ENCODE peak calls at places on chromosomes 7 and 10, in six cellular contexts. One of them, this sample, is unnamed.

GRCh38 chr7:1900847-1901246 is 230.8 kb downstream of the ELFN1 start:
- DNase-seq in natural killer cell treated with Interleukin-12 subunit alpha and Interleukin-12 subunit beta and Interleukin-15 and Interleukin-18, amount 100 ng/mL, for 72 hours: peak
- DNase-seq in stimulated activated CD4-positive, alpha-beta T cell treated with anti-CD3 and anti-CD28 coated beads, Interleukin-1b, Interleukin-23, amount 100 ng/mL, for 4 hours: no peak
- DNase-seq in coronary artery: no peak
- DNase-seq in activated naive CD4-positive, alpha-beta T cell: no peak
- DNase-seq in mesendoderm: no peak
- DNase-seq in this sample: peak

GRCh38 chr10:32149257-32149955 is 93.2 kb upstream of the KIF5B start:
- DNase-seq in natural killer cell treated with Interleukin-12 subunit alpha and Interleukin-12 subunit beta and Interleukin-15 and Interleukin-18, amount 100 ng/mL, for 72 hours: no peak
- DNase-seq in stimulated activated CD4-positive, alpha-beta T cell treated with anti-CD3 and anti-CD28 coated beads, Interleukin-1b, Interleukin-23, amount 100 ng/mL, for 4 hours: no peak
- DNase-seq in coronary artery: peak
- DNase-seq in activated naive CD4-positive, alpha-beta T cell: no peak
- DNase-seq in mesendoderm: peak
- DNase-seq in this sample: no peak

GRCh38 chr10:113316506-113316905 is 236.3 kb upstream of the HABP2 start:
- DNase-seq in natural killer cell treated with Interleukin-12 subunit alpha and Interleukin-12 subunit beta and Interleukin-15 and Interleukin-18, amount 100 ng/mL, for 72 hours: no peak
- DNase-seq in stimulated activated CD4-positive, alpha-beta T cell treated with anti-CD3 and anti-CD28 coated beads, Interleukin-1b, Interleukin-23, amount 100 ng/mL, for 4 hours: no peak
- DNase-seq in coronary artery: no peak
- DNase-seq in activated naive CD4-positive, alpha-beta T cell: no peak
- DNase-seq in mesendoderm: peak
- DNase-seq in this sample: no peak

GRCh38 chr7:16801111-16801542 is 3.7 kb downstream of the AGR2 start:
- DNase-seq in natural killer cell treated with Interleukin-12 subunit alpha and Interleukin-12 subunit beta and Interleukin-15 and Interleukin-18, amount 100 ng/mL, for 72 hours: no peak
- DNase-seq in stimulated activated CD4-positive, alpha-beta T cell treated with anti-CD3 and anti-CD28 coated beads, Interleukin-1b, Interleukin-23, amount 100 ng/mL, for 4 hours: no peak
- DNase-seq in coronary artery: no peak
- DNase-seq in activated naive CD4-positive, alpha-beta T cell: no peak
- DNase-seq in mesendoderm: peak
- DNase-seq in this sample: no peak

GRCh38 chr10:131424836-131425506 is 113.5 kb upstream of the TCERG1L start:
- DNase-seq in natural killer cell treated with Interleukin-12 subunit alpha and Interleukin-12 subunit beta and Interleukin-15 and Interleukin-18, amount 100 ng/mL, for 72 hours: no peak
- DNase-seq in stimulated activated CD4-positive, alpha-beta T cell treated with anti-CD3 and anti-CD28 coated beads, Interleukin-1b, Interleukin-23, amount 100 ng/mL, for 4 hours: no peak
- DNase-seq in coronary artery: no peak
- DNase-seq in activated naive CD4-positive, alpha-beta T cell: no peak
- DNase-seq in mesendoderm: no peak
- DNase-seq in this sample: no peak

GRCh38 chr7:71925663-71926062 is 486.5 kb downstream of the CALN1 start:
- DNase-seq in natural killer cell treated with Interleukin-12 subunit alpha and Interleukin-12 subunit beta and Interleukin-15 and Interleukin-18, amount 100 ng/mL, for 72 hours: no peak
- DNase-seq in stimulated activated CD4-positive, alpha-beta T cell treated with anti-CD3 and anti-CD28 coated beads, Interleukin-1b, Interleukin-23, amount 100 ng/mL, for 4 hours: no peak
- DNase-seq in coronary artery: no peak
- DNase-seq in activated naive CD4-positive, alpha-beta T cell: no peak
- DNase-seq in mesendoderm: peak
- DNase-seq in this sample: no peak

GRCh38 chr7:142898377-142899235 is 13.1 kb upstream of the TRPV6 start:
- DNase-seq in natural killer cell treated with Interleukin-12 subunit alpha and Interleukin-12 subunit beta and Interleukin-15 and Interleukin-18, amount 100 ng/mL, for 72 hours: no peak
- DNase-seq in stimulated activated CD4-positive, alpha-beta T cell treated with anti-CD3 and anti-CD28 coated beads, Interleukin-1b, Interleukin-23, amount 100 ng/mL, for 4 hours: no peak
- DNase-seq in coronary artery: peak
- DNase-seq in activated naive CD4-positive, alpha-beta T cell: no peak
- DNase-seq in mesendoderm: peak
- DNase-seq in this sample: peak

GRCh38 chr7:9201928-9202327 is 768.5 kb downstream of the NXPH1 start:
- DNase-seq in natural killer cell treated with Interleukin-12 subunit alpha and Interleukin-12 subunit beta and Interleukin-15 and Interleukin-18, amount 100 ng/mL, for 72 hours: no peak
- DNase-seq in stimulated activated CD4-positive, alpha-beta T cell treated with anti-CD3 and anti-CD28 coated beads, Interleukin-1b, Interleukin-23, amount 100 ng/mL, for 4 hours: no peak
- DNase-seq in coronary artery: no peak
- DNase-seq in activated naive CD4-positive, alpha-beta T cell: no peak
- DNase-seq in mesendoderm: peak
- DNase-seq in this sample: no peak

GRCh38 chr10:82982110-82982608 is 1107.2 kb downstream of the NRG3 start:
- DNase-seq in natural killer cell treated with Interleukin-12 subunit alpha and Interleukin-12 subunit beta and Interleukin-15 and Interleukin-18, amount 100 ng/mL, for 72 hours: no peak
- DNase-seq in stimulated activated CD4-positive, alpha-beta T cell treated with anti-CD3 and anti-CD28 coated beads, Interleukin-1b, Interleukin-23, amount 100 ng/mL, for 4 hours: no peak
- DNase-seq in coronary artery: no peak
- DNase-seq in activated naive CD4-positive, alpha-beta T cell: no peak
- DNase-seq in mesendoderm: peak
- DNase-seq in this sample: no peak

GRCh38 chr10:114103286-114103685 is 59.6 kb downstream of the ADRB1 start:
- DNase-seq in natural killer cell treated with Interleukin-12 subunit alpha and Interleukin-12 subunit beta and Interleukin-15 and Interleukin-18, amount 100 ng/mL, for 72 hours: no peak
- DNase-seq in stimulated activated CD4-positive, alpha-beta T cell treated with anti-CD3 and anti-CD28 coated beads, Interleukin-1b, Interleukin-23, amount 100 ng/mL, for 4 hours: no peak
- DNase-seq in coronary artery: no peak
- DNase-seq in activated naive CD4-positive, alpha-beta T cell: no peak
- DNase-seq in mesendoderm: peak
- DNase-seq in this sample: no peak

GRCh38 chr7:82183633-82184032 is 259.9 kb downstream of the CACNA2D1 start:
- DNase-seq in natural killer cell treated with Interleukin-12 subunit alpha and Interleukin-12 subunit beta and Interleukin-15 and Interleukin-18, amount 100 ng/mL, for 72 hours: no peak
- DNase-seq in stimulated activated CD4-positive, alpha-beta T cell treated with anti-CD3 and anti-CD28 coated beads, Interleukin-1b, Interleukin-23, amount 100 ng/mL, for 4 hours: no peak
- DNase-seq in coronary artery: no peak
- DNase-seq in activated naive CD4-positive, alpha-beta T cell: no peak
- DNase-seq in mesendoderm: no peak
- DNase-seq in this sample: no peak

GRCh38 chr7:47941136-47941844 is 7.0 kb downstream of the PKD1L1 start:
- DNase-seq in natural killer cell treated with Interleukin-12 subunit alpha and Interleukin-12 subunit beta and Interleukin-15 and Interleukin-18, amount 100 ng/mL, for 72 hours: no peak
- DNase-seq in stimulated activated CD4-positive, alpha-beta T cell treated with anti-CD3 and anti-CD28 coated beads, Interleukin-1b, Interleukin-23, amount 100 ng/mL, for 4 hours: no peak
- DNase-seq in coronary artery: no peak
- DNase-seq in activated naive CD4-positive, alpha-beta T cell: no peak
- DNase-seq in mesendoderm: no peak
- DNase-seq in this sample: no peak

GRCh38 chr7:29991937-29992336 is 2.3 kb upstream of the SCRN1 start:
- DNase-seq in natural killer cell treated with Interleukin-12 subunit alpha and Interleukin-12 subunit beta and Interleukin-15 and Interleukin-18, amount 100 ng/mL, for 72 hours: no peak
- DNase-seq in stimulated activated CD4-positive, alpha-beta T cell treated with anti-CD3 and anti-CD28 coated beads, Interleukin-1b, Interleukin-23, amount 100 ng/mL, for 4 hours: no peak
- DNase-seq in coronary artery: no peak
- DNase-seq in activated naive CD4-positive, alpha-beta T cell: no peak
- DNase-seq in mesendoderm: no peak
- DNase-seq in this sample: no peak

GRCh38 chr10:45353176-45353575 is 20.8 kb upstream of the ALOX5 start:
- DNase-seq in natural killer cell treated with Interleukin-12 subunit alpha and Interleukin-12 subunit beta and Interleukin-15 and Interleukin-18, amount 100 ng/mL, for 72 hours: no peak
- DNase-seq in stimulated activated CD4-positive, alpha-beta T cell treated with anti-CD3 and anti-CD28 coated beads, Interleukin-1b, Interleukin-23, amount 100 ng/mL, for 4 hours: no peak
- DNase-seq in coronary artery: no peak
- DNase-seq in activated naive CD4-positive, alpha-beta T cell: no peak
- DNase-seq in mesendoderm: no peak
- DNase-seq in this sample: no peak